ENCODE peak calls at places on chromosomes 5 and 9, in four cellular contexts. P, W, N and D are unnamed samples.

GRCh38 chr5:131595088-131596033 is 39.7 kb downstream of the RAPGEF6 start:
- DNase-seq in W (no peak), P (no peak), N (no peak), D (no peak)

GRCh38 chr9:98328141-98328540 is 72.7 kb upstream of the TBC1D2 start:
- DNase-seq in N (no peak), W (no peak), P (no peak), D (no peak)

GRCh38 chr9:37752646-37753488 is 738 bp upstream of the TRMT10B start:
- DNase-seq in P (no peak), W (no peak), N (no peak), D (no peak)

GRCh38 chr5:169249001-169249400 is 51.9 kb downstream of the SLIT3 start:
- DNase-seq in P (no peak), N (no peak), W (no peak), D (no peak)

GRCh38 chr5:87347841-87348240 is 64.9 kb downstream of the CCNH start:
- DNase-seq in P (no peak), N (no peak), W (no peak), D (no peak)

GRCh38 chr9:71353723-71354122 is 232.3 kb upstream of the TRPM3 start:
- DNase-seq in P (no peak), W (no peak), N (no peak), D (no peak)

GRCh38 chr5:143243103-143243502 is 160.4 kb downstream of the NR3C1 start:
- DNase-seq in W (no peak), P (no peak), N (no peak), D (no peak)

GRCh38 chr5:116575635-116576042 is 1.0 kb upstream of the SEMA6A start:
- DNase-seq in W (no peak), N (no peak), P (no peak), D (no peak)

GRCh38 chr5:167699434-167699833 is 592.0 kb upstream of the WWC1 start:
- DNase-seq in P (peak), N (no peak), W (no peak), D (no peak)

GRCh38 chr5:168268949-168269943 is 22.2 kb upstream of the WWC1 start:
- DNase-seq in N (peak), P (peak), W (peak), D (no peak)

DNA sequence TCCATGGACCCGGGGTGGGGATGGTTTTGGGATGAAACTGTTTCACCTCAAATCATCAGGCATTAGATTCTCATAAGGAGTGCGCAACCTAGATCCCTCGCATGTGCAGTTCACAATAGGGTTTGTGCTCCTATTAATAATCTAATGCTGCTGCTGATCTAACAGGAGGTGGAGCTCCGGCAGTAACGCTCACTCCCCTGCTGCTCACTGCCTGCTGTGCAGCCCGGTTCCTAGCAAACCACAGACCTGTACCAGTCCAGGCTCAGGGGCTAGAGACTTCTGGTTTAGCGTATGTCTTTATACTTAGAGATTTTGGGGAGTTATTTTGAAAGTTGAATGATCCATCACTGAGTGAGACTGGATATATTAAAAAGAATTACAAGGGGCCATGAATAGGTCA is 50.2 kb downstream of the RICTOR start:
- DNase-seq in W (no peak), P (no peak), N (no peak), D (no peak)
- TF ChIP-seq PBX3 in W (no peak), P (no peak), N (no peak), D (no peak)

DNA sequence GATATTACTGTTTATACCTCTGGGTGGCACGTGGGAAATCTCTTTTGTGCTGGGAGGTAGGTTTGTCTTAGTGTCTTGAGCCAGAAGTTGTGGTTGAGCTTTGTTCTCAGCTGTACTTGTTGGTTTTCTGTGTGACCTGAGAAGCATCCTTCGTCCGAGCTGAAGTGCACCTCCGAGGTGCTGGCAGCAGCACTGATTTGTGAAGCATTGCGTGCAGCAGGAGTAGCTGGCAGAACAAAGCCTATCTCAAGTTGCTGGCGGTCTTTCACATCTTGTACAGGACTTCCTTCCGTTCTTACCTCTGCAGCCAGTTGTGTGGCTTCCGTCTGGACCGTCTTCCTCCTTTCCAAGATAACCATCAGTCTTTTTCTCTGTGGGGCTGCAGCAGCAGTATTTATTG is 4.3 kb downstream of the PRRC2B start:
- DNase-seq in P (no peak), W (no peak), N (no peak), D (peak)
- H3K27ac ChIP-seq in P (no peak), W (no peak), N (peak), D (peak)

DNA sequence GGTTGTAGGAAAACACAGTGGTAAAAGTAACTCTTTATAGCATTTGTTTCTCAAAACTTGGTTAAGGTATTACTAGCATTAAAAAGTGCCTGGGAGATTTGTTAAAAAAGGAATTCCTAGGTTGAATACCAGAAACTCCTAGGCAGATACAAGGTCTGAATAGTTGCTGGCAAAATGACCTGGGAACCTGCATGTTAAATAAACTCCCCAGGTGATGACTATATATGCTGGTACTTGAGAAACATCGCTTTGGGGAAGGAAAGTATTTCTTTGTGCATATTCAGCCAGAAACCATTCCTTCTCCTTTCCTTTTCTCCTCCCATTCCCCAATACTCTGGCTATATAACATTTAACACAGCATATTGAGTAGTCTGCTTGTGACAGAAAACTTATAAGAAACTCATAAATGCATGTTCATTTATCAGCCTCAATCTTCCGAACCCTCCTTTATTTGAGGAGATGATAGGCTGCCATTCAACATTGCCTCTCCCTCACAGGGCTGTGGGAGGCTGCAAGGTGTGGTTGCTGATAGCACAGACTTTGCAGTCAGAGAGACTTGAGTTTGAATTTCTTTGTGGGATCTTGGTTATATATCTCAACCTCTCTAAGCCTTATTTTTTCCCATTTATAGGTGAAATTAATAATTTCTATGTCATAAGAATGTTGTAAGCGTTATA is 28.7 kb downstream of the PCSK1 start:
- DNase-seq in W (no peak), P (no peak), N (no peak), D (no peak)
- TF ChIP-seq PBX3 in W (no peak), P (no peak), N (no peak), D (no peak)

GRCh38 chr5:61409568-61409967 is 77.5 kb downstream of the ZSWIM6 start:
- DNase-seq in W (peak), P (peak), N (peak), D (no peak)

GRCh38 chr5:61402970-61403369 is 70.9 kb downstream of the ZSWIM6 start:
- DNase-seq in W (no peak), N (no peak), P (no peak), D (no peak)

GRCh38 chr5:61408476-61409168 is 76.6 kb downstream of the ZSWIM6 start:
- DNase-seq in N (peak), P (peak), W (peak), D (peak)

GRCh38 chr5:61412344-61412743 is 80.3 kb downstream of the ZSWIM6 start:
- DNase-seq in N (no peak), P (no peak), W (no peak), D (no peak)

DNA sequence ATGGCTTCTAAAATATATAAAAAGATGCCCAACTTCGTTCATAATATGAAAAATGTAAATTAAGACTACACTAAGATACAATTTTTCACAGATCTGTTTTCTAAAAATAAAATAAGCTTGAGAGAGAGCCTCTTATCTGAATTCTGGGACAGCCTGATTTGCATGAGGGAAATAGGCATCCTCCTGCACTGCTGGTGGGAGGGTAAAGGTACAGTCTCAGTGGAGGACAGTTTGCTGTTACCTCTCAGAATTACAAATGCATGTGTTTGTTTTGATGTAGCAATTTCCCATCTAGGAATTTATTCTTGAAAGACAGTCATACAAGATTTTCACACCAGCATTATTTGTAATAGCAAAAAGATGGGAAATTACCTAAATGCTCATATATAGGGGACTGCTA is 75.6 kb downstream of the ZSWIM6 start:
- DNase-seq in W (no peak), N (no peak), P (no peak), D (no peak)
- H3K27ac ChIP-seq in W (no peak), N (peak), P (peak), D (no peak)